ENCODE peak calls at places on chromosomes 6 and 20, in eight cellular contexts. G is A549, F is K562, I is tibial nerve, C is uterus, U is prostate gland, Y is Peyer's patch, V is stomach. X is an unnamed sample.

GRCh38 chr6:146813554-146813953 is 214.8 kb downstream of the ADGB start:
- DNase-seq in I (no peak), U (no peak), F (no peak), C (no peak), Y (no peak), G (no peak), V (no peak), X (no peak)

GRCh38 chr6:25318589-25318988 is 39.4 kb downstream of the CARMIL1 start:
- DNase-seq in F (no peak), G (no peak), C (no peak), I (no peak), U (no peak), V (no peak), Y (no peak), X (no peak)

GRCh38 chr6:57029213-57029612 is 17.3 kb upstream of the KIAA1586 start:
- DNase-seq in U (no peak), G (no peak), I (no peak), Y (no peak), F (no peak), C (no peak), V (no peak), X (no peak)

GRCh38 chr6:146364816-146365594 is 178.6 kb upstream of the RAB32 start:
- DNase-seq in F (no peak), V (no peak), I (no peak), C (no peak), Y (no peak), G (no peak), U (no peak), X (no peak)

GRCh38 chr6:117547688-117548621 is 54.4 kb downstream of the GOPC start:
- DNase-seq in U (peak), G (no peak), F (no peak), I (peak), C (peak), Y (peak), V (peak), X (peak)

GRCh38 chr6:122651604-122652003 is 41.4 kb downstream of the PKIB start:
- DNase-seq in U (no peak), I (no peak), G (no peak), C (no peak), Y (no peak), V (no peak), F (no peak), X (no peak)

GRCh38 chr6:12417191-12417590 is 127.0 kb downstream of the EDN1 start:
- DNase-seq in F (no peak), V (no peak), I (no peak), Y (no peak), G (no peak), U (no peak), C (no peak), X (no peak)

GRCh38 chr6:153568601-153569000 is 437.5 kb upstream of the RGS17 start:
- DNase-seq in U (no peak), F (no peak), V (no peak), G (no peak), I (no peak), C (no peak), Y (no peak), X (no peak)

GRCh38 chr6:16450285-16450684 is 211.9 kb downstream of the GMPR start:
- DNase-seq in F (no peak), Y (no peak), C (no peak), G (no peak), U (no peak), V (no peak), I (no peak), X (no peak)

GRCh38 chr6:119264854-119265397 is 84.6 kb downstream of the MAN1A1 start:
- DNase-seq in C (no peak), V (no peak), U (no peak), I (no peak), Y (no peak), F (no peak), G (no peak), X (no peak)

GRCh38 chr20:51220293-51220706 is 197.4 kb upstream of the KCNG1 start:
- DNase-seq in V (peak), I (no peak), U (no peak), C (peak), G (peak), F (peak), Y (peak), X (peak)

GRCh38 chr6:25946631-25947030 is 16.0 kb upstream of the TRIM38 start:
- DNase-seq in U (no peak), I (no peak), V (no peak), F (no peak), C (no peak), Y (no peak), G (no peak), X (no peak)

GRCh38 chr20:47876348-47877056 is 91.2 kb upstream of the SULF2 start:
- DNase-seq in V (no peak), U (no peak), G (no peak), Y (no peak), F (no peak), I (no peak), C (no peak), X (no peak)

GRCh38 chr20:23157741-23158140 is 71.6 kb upstream of the CD93 start:
- DNase-seq in I (no peak), V (peak), F (no peak), Y (no peak), G (no peak), U (no peak), C (no peak), X (no peak)

GRCh38 chr6:51618563-51618962 is 468.9 kb downstream of the PKHD1 start:
- DNase-seq in V (no peak), F (peak), C (no peak), Y (no peak), I (no peak), G (no peak), U (no peak), X (no peak)

GRCh38 chr20:2210646-2211556 is 84.9 kb upstream of the TGM3 start:
- DNase-seq in C (no peak), G (no peak), U (no peak), V (no peak), I (no peak), F (no peak), Y (no peak), X (no peak)

GRCh38 chr20:16760431-16761304 is 12.5 kb downstream of the OTOR start:
- DNase-seq in C (no peak), F (no peak), I (no peak), G (no peak), Y (no peak), V (peak), U (peak), X (no peak)

GRCh38 chr6:127484207-127484858 is 25.1 kb upstream of the KIAA0408 start:
- DNase-seq in F (no peak), G (peak), Y (no peak), U (no peak), I (no peak), C (no peak), V (no peak), X (no peak)

GRCh38 chr6:127481081-127481480 is 21.9 kb upstream of the KIAA0408 start:
- DNase-seq in G (no peak), Y (no peak), V (no peak), U (no peak), I (no peak), C (no peak), F (no peak), X (no peak)

GRCh38 chr6:127482318-127482717 is 23.1 kb upstream of the KIAA0408 start:
- DNase-seq in F (no peak), I (no peak), V (no peak), G (no peak), C (no peak), Y (no peak), U (no peak), X (no peak)

GRCh38 chr6:127481628-127482027 is 22.4 kb upstream of the KIAA0408 start:
- DNase-seq in F (no peak), C (no peak), Y (no peak), V (no peak), U (no peak), G (no peak), I (no peak), X (no peak)

DNA sequence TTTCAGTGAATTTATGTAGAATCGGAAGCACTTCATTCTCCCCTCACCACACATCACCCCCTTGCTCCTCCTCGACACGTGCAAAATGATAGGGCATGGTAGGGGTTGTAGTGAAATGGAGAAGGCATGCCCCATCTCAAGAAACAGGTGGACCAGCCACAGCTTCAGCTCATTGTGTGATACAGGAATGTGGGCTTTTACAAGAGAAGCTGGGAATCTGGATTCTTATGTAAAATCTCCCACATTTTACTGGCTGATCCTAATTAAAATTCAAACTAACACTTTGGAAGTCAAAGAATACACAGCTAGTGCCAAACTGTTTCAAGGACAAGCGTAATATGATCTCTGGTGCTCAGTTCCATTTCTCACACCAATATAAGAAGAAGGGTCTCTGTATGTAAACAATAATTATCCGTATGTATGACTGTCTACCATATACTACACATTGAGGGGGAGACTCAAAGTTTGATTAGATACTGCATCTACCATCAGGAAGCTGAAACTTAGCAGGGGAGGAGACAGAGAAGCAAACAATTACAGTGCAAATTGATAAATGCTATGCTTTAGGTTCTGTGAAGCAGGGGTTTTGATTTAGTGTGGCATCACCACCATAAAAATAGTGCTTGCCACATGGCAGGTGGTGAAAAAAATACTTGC is 24.3 kb upstream of the KIAA0408 start:
- DNase-seq in Y (no peak), C (no peak), G (no peak), F (no peak), I (no peak), U (no peak), V (no peak), X (no peak)
- H3K27ac ChIP-seq in Y (no peak), C (no peak), G (no peak), F (no peak), I (no peak), U (no peak), V (no peak), X (no peak)

DNA sequence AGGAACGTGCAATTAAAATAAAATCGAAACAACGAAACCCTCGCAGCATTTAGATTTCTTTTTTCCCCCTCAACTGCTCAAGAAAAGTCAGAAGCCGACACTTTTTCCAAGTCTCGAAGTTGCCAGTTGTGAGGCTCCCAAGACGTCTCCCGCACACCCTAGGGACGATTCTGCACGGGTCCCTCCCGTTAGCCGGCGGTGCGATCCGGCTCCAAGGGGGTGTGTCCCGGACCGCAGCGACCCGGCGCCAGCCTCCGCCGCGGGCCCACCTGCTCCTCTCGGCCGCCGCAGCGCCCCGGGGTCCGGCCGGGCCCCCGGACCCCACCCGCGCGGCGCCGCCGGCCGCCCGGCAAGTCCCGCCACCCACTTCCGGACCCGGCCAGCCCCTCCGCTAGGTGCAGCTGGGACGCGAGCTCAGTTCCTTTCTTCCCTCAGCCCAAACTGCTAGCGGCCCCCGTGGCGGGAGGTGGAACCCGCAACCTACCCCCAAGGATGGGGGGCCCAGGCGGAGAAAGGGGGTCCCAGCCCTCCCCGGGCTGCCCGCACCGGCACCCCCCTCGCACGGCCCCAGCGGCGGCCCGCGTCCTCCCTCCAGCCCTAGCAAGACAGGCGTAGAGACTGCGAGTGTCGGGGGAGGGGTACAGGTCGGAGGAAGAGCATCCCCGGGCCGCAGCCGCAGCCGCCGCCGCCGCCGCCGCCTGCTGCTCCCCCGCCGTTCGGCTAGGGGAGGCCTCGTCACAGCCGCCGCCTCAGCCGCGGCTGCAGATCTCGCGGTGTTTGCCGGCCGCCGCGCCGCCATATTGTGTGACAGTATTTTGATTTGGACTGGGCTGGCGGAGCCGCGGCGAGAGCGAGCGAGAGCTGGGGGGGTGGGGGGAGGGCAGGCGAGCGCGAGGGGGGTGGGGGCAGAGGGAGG is 514 bp upstream of the TAB2 start:
- DNase-seq in F (peak), Y (peak), U (peak), I (peak), G (peak), C (peak), V (peak), X (peak)
- TF ChIP-seq POLR2A in F (peak), Y (peak), U (peak), I (peak), G (peak), C (peak), V (peak), X (peak)

DNA sequence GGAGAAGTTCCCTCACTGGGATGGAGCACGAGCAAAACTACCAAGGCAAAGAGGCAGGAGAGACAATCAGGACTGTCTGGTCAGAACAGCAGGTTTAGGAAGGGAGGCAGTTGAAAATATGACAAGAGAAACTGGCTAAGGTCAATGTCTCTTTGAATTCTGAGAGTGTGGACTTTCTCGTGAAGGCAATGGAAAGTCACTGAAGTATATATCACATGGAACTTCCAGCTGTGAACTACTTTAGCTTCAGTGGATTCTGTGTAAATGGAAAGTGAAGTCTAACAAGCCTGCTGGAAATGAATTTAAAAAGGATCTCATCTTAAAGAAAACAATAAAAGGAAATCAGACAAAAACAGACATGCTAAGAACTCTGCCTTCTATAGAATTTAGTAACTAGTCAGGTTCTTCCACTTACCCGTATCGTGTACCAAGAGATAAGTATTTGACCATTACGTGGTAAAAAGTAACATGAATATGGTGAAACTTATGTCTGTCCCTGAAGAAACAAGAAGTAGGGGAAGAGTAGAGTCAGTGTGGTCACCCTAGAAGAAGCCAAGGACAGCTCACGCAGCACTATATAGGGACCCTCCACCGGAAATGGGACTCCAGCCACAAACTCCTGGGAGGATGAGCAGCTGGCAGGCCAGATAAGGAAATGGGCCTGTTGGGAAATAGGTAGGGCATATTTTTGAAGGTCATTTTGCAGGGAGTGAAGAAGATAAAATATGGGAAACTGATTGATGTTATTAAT is 123.4 kb downstream of the MAP7 start:
- DNase-seq in V (no peak), U (no peak), Y (no peak), G (no peak), C (no peak), F (peak), I (no peak), X (no peak)
- H3K27ac ChIP-seq in V (no peak), U (no peak), Y (no peak), G (peak), C (no peak), F (peak), I (no peak), X (no peak)

GRCh38 chr6:32566957-32567356 is 22.7 kb downstream of the HLA-DRB1 start:
- DNase-seq in Y (no peak), G (no peak), C (no peak), U (no peak), F (no peak), I (no peak), V (no peak), X (no peak)
- TF ChIP-seq POLR2A in Y (no peak), G (no peak), C (no peak), U (no peak), F (no peak), I (no peak), V (no peak), X (no peak)

GRCh38 chr6:137581019-137581707 is 87.0 kb upstream of the OLIG3 start:
- DNase-seq in I (no peak), U (no peak), V (no peak), C (no peak), F (no peak), Y (no peak), G (no peak), X (no peak)

GRCh38 chr6:137573739-137574138 is 79.5 kb upstream of the OLIG3 start:
- DNase-seq in C (no peak), F (no peak), G (no peak), I (no peak), V (no peak), Y (no peak), U (no peak), X (no peak)

GRCh38 chr6:137579612-137580011 is 85.4 kb upstream of the OLIG3 start:
- DNase-seq in G (no peak), U (no peak), Y (no peak), C (no peak), I (no peak), V (no peak), F (no peak), X (no peak)
- H3K27ac ChIP-seq in G (no peak), U (no peak), Y (no peak), C (no peak), I (no peak), V (no peak), F (no peak), X (no peak)

DNA sequence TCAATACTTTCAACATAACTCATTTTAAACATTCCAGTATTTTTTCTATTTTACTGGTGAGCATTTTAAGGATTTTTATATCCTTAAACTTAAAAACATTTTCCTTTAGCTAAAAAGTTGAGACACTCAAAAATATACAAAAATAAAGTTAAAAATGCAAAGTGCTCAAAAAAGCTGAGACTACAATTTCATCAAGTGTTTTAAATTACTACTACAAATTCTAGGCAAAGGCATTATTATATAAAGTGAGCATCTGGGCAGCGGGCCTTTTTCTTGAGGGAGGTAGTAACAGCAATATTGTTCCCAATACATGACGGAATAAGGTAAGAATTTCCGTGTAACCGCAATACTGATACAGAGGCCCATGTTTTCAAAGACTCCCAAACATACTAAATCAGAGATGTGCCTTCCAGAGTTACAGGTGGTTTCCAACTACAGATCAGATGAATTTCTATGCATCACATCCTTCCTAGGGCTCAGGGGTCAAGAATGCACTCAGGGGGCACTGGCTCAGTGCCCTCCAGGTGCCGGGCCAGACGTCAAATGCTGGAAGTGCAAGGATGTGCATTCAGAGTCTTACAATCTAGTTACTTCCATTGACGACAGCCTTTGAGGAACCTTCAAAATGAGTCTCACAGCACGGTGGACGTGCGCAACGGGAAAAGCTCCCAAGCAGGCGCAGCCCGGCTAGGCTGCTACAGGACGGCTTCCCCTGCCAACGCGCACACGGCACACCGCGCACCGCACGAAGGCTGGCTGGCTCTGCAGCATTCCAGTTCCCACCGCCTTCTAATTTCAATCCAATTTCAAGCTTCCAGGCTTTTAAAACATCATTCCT is 1.7 kb downstream of the PHF10 start:
- DNase-seq in F (no peak), G (no peak), Y (peak), V (peak), I (no peak), C (no peak), U (peak), X (peak)
- TF ChIP-seq POLR2A in F (no peak), G (no peak), Y (no peak), V (peak), I (no peak), C (no peak), U (peak), X (no peak)

GRCh38 chr6:157263881-157264397 is 59.4 kb downstream of the TMEM242 start:
- DNase-seq in U (no peak), G (no peak), I (no peak), F (peak), C (no peak), Y (peak), V (no peak), X (peak)

GRCh38 chr6:157265186-157265585 is 58.1 kb downstream of the TMEM242 start:
- DNase-seq in I (no peak), U (no peak), F (no peak), C (no peak), Y (peak), V (no peak), G (no peak), X (peak)

GRCh38 chr6:157265630-157266029 is 57.7 kb downstream of the TMEM242 start:
- DNase-seq in V (no peak), C (no peak), F (no peak), U (no peak), I (no peak), Y (peak), G (no peak), X (peak)

GRCh38 chr6:157263146-157263545 is 60.2 kb downstream of the TMEM242 start:
- DNase-seq in G (no peak), I (no peak), Y (peak), V (no peak), U (no peak), F (no peak), C (no peak), X (peak)

GRCh38 chr6:157264701-157265100 is 58.6 kb downstream of the TMEM242 start:
- DNase-seq in C (no peak), U (peak), I (no peak), Y (peak), G (no peak), F (no peak), V (peak), X (peak)
- H3K27ac ChIP-seq in C (no peak), U (no peak), I (no peak), Y (no peak), G (no peak), F (no peak), V (no peak), X (no peak)

DNA sequence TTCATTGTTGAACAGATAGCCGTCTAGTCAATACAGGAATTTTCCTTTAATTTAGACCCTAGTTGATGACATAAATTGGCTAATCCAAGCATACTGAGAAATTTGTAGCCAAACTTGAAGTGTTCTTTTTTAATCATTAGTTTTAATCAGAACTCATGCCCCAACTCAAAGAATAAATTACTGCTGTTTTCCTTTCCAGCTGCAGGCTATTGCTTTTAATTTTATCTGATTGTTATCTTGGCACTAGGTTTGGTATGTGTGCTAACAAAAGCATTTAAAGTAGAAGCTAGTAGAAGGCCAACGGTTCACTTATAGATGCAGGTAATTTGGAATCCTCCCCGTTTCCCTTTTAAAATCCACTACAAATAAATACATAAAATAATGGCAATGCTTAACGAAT is 188.5 kb downstream of the CD109 start:
- DNase-seq in C (no peak), I (no peak), U (no peak), G (no peak), Y (no peak), F (no peak), V (no peak), X (no peak)
- TF ChIP-seq POLR2A in C (no peak), I (no peak), U (no peak), G (no peak), Y (no peak), F (no peak), V (no peak), X (no peak)

X was measured in spleen.